ENCODE peak calls at places on chromosome 4, in five cellular contexts. D, S, Q, N and R are unnamed samples.

GRCh38 chr4:7327341-7327885 is 107.3 kb downstream of the PSAPL1 start:
- DNase-seq in D (no peak), S (no peak), Q (no peak), N (no peak), R (no peak)

GRCh38 chr4:23373269-23373668 is 516.6 kb downstream of the PPARGC1A start:
- DNase-seq in D (no peak), S (peak), Q (no peak), N (no peak), R (no peak)

GRCh38 chr4:19983072-19983471 is 268.6 kb upstream of the SLIT2 start:
- DNase-seq in D (peak), S (peak), Q (no peak), N (peak), R (no peak)

GRCh38 chr4:8370835-8371234 is 69.7 kb downstream of the ACOX3 start:
- DNase-seq in D (no peak), S (no peak), Q (no peak), N (no peak), R (no peak)

GRCh38 chr4:136867465-136867864 is 664.8 kb downstream of the PCDH18 start:
- DNase-seq in D (no peak), S (no peak), Q (no peak), N (no peak), R (peak)

GRCh38 chr4:84481077-84481878 is 17.8 kb downstream of the NKX6-1 start:
- DNase-seq in D (no peak), S (no peak), Q (peak), N (no peak), R (peak)

GRCh38 chr4:76305971-76306881 is at the start of gene STBD1:
- DNase-seq in D (peak), S (peak), Q (peak), N (peak), R (peak)

GRCh38 chr4:124322234-124322831 is 390.2 kb downstream of the ANKRD50 start:
- DNase-seq in D (no peak), S (peak), Q (no peak), N (peak), R (no peak)

DNA sequence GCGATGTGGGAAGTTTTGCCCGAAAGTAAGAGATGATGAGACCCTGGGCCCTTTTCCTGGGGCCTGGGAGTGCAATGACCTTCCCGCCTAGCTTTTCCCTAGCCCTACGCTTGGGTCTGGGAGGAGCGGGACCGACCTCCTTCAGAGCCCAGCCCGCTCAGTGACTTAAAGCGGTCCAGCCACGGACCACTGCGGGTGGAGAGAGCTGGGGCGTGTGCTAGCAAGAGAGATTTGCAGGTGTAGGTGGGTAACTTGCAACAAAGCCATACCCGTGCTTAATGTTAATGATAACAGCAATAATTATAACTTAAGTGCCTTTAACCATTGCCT is 503 bp upstream of the PDE5A start:
- DNase-seq in D (no peak), S (no peak), Q (no peak), N (no peak), R (no peak)
- TF ChIP-seq CTCF in D (no peak), S (no peak), Q (no peak), N (no peak), R (no peak)

GRCh38 chr4:103204114-103204513 is 6.0 kb upstream of the CENPE start:
- DNase-seq in D (no peak), S (peak), Q (no peak), N (peak), R (no peak)
- TF ChIP-seq CTCF in D (peak), S (peak), Q (no peak), N (peak), R (no peak)

GRCh38 chr4:75042601-75043208 is 109.8 kb downstream of the PARM1 start:
- DNase-seq in D (no peak), S (no peak), Q (no peak), N (no peak), R (no peak)

GRCh38 chr4:75046641-75047040 is 113.7 kb downstream of the PARM1 start:
- DNase-seq in D (no peak), S (no peak), Q (no peak), N (no peak), R (no peak)

GRCh38 chr4:75046226-75046625 is 113.3 kb downstream of the PARM1 start:
- DNase-seq in D (no peak), S (no peak), Q (no peak), N (no peak), R (no peak)

GRCh38 chr4:75051431-75051830 is 118.5 kb downstream of the PARM1 start:
- DNase-seq in D (no peak), S (no peak), Q (no peak), N (no peak), R (no peak)

DNA sequence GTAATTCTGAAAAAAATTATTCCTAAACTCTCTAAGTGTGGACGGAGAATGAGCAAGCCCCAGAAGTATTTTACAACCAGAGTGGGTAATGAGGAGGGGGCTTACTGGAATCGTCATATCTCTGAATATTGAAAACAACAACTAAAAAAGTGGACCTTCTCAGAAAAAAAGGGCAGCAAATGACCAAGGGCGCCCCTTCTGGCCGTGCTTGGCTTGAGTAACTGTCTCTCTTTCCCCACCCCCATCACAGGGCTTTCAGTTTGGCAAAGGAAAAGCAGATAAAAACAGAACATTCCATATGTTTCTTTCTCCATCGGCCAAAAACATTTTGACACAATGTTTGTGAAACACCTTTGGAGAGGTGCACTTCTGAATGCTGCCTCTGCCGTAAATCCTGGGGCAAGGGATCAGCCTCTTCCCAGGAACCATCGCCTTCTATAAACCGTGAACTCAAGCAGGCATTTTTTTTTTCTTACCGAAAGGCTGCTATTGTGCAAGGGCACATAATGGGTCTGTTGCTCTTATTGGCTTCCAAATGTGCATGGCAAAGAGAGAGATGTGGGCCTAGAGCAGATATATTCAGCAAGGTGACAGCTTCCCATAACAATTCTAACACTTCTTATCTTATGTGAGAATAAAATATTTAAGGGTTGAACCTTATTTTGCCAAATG is 115.4 kb downstream of the PARM1 start:
- DNase-seq in D (no peak), S (no peak), Q (peak), N (no peak), R (peak)
- TF ChIP-seq CTCF in D (peak), S (no peak), Q (peak), N (no peak), R (peak)

GRCh38 chr4:2962099-2962455 is 1.1 kb downstream of the NOP14 start:
- DNase-seq in D (no peak), S (no peak), Q (no peak), N (no peak), R (no peak)
- TF ChIP-seq CTCF in D (no peak), S (peak), Q (no peak), N (no peak), R (no peak)

GRCh38 chr4:180909279-180909678 is 1333.9 kb upstream of the TENM3 start:
- DNase-seq in D (no peak), S (no peak), Q (peak), N (peak), R (no peak)
- TF ChIP-seq CTCF in D (peak), S (no peak), Q (peak), N (peak), R (peak)

GRCh38 chr4:87377816-87378215 is 13.2 kb downstream of the HSD17B11 start:
- DNase-seq in D (no peak), S (no peak), Q (no peak), N (no peak), R (no peak)

GRCh38 chr4:87370071-87370470 is 20.9 kb downstream of the HSD17B11 start:
- DNase-seq in D (no peak), S (no peak), Q (no peak), N (no peak), R (no peak)

DNA sequence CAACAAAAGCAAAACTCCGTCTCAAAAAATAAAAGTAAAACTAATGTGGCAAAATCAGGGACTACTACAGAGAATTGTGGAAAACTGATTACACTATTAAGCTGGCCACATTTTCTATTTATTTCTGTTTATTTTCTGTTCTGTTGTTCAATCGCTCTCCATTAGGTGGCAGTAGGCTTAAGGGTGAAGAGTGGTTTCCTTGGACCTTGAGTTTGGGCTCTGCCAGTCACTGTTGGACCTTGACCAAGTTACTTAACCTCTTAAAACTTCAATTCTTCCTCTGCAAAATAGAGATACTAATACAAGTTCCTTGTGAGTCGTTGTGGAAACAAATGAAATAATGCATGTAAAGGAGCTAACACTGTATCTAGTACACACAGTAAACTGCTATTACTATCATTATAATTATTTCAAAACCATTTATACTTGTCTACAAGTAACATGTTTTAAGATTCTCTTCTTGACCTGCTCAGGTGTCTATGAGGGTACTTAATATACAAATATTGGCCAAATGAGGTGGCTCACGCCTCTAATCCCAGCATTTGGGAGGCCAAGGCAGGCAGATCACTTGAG is 15.2 kb downstream of the HSD17B11 start:
- DNase-seq in D (peak), S (peak), Q (no peak), N (peak), R (no peak)
- TF ChIP-seq CTCF in D (peak), S (peak), Q (peak), N (peak), R (peak)